ENCODE peak calls at places on chromosome 15, in six cellular contexts. One of them, this sample, is unnamed.

GRCh38 chr15:67186226-67186649 is 68.2 kb downstream of the AAGAB start:
- DNase-seq in MM.1S: no peak
- DNase-seq in fibroblast of lung: no peak
- DNase-seq in bronchial epithelial cell: no peak
- DNase-seq in H1: no peak
- DNase-seq in A549: no peak
- DNase-seq in this sample: peak; percentile 68

GRCh38 chr15:42577514-42578031 is 2.2 kb downstream of the STARD9 start:
- DNase-seq in MM.1S: peak; percentile 76
- DNase-seq in fibroblast of lung: peak; percentile 91
- DNase-seq in bronchial epithelial cell: no peak
- DNase-seq in H1: no peak
- DNase-seq in A549: no peak
- DNase-seq in this sample: peak; percentile 93

GRCh38 chr15:38868326-38869114 is 303.9 kb upstream of the RASGRP1 start:
- DNase-seq in MM.1S: no peak
- DNase-seq in fibroblast of lung: peak; percentile 94
- DNase-seq in bronchial epithelial cell: peak; percentile 97
- DNase-seq in H1: no peak
- DNase-seq in A549: peak; percentile 88
- DNase-seq in this sample: peak; percentile 88

GRCh38 chr15:45664451-45664850 is 29.6 kb downstream of the SQOR start:
- DNase-seq in MM.1S: no peak
- DNase-seq in fibroblast of lung: peak; percentile 42
- DNase-seq in bronchial epithelial cell: no peak
- DNase-seq in H1: no peak
- DNase-seq in A549: no peak
- DNase-seq in this sample: peak; percentile 37

GRCh38 chr15:55654541-55654940 is 66.4 kb upstream of the PYGO1 start:
- DNase-seq in MM.1S: no peak
- DNase-seq in fibroblast of lung: peak; percentile 74
- DNase-seq in bronchial epithelial cell: no peak
- DNase-seq in H1: no peak
- DNase-seq in A549: no peak
- DNase-seq in this sample: peak; percentile 39

GRCh38 chr15:64970696-64971095 is 19.0 kb downstream of the SPG21 start:
- DNase-seq in MM.1S: no peak
- DNase-seq in fibroblast of lung: no peak
- DNase-seq in bronchial epithelial cell: no peak
- DNase-seq in H1: no peak
- DNase-seq in A549: no peak
- DNase-seq in this sample: no peak

GRCh38 chr15:62809106-62809967 is 233.2 kb upstream of the TPM1 start:
- DNase-seq in MM.1S: no peak
- DNase-seq in fibroblast of lung: peak; percentile 74
- DNase-seq in bronchial epithelial cell: peak; percentile 59
- DNase-seq in H1: no peak
- DNase-seq in A549: no peak
- DNase-seq in this sample: peak; percentile 70

GRCh38 chr15:98994892-98995291 is 12.7 kb downstream of the PGPEP1L start:
- DNase-seq in MM.1S: no peak
- DNase-seq in fibroblast of lung: no peak
- DNase-seq in bronchial epithelial cell: no peak
- DNase-seq in H1: no peak
- DNase-seq in A549: no peak
- DNase-seq in this sample: no peak

GRCh38 chr15:62770752-62771151 is 271.8 kb upstream of the TPM1 start:
- DNase-seq in MM.1S: no peak
- DNase-seq in fibroblast of lung: peak; percentile 60
- DNase-seq in bronchial epithelial cell: peak; percentile 88
- DNase-seq in H1: no peak
- DNase-seq in A549: no peak
- DNase-seq in this sample: peak; percentile 76

GRCh38 chr15:62569460-62570404 is 404.6 kb upstream of the C2CD4B start:
- DNase-seq in MM.1S: no peak
- DNase-seq in fibroblast of lung: peak; percentile 94
- DNase-seq in bronchial epithelial cell: peak; percentile 38
- DNase-seq in H1: no peak
- DNase-seq in A549: peak; percentile 79
- DNase-seq in this sample: peak; percentile 74

GRCh38 chr15:95937128-95937528 is 393.4 kb upstream of the NR2F2 start:
- DNase-seq in MM.1S: no peak
- DNase-seq in fibroblast of lung: no peak
- DNase-seq in bronchial epithelial cell: no peak
- DNase-seq in H1: no peak
- DNase-seq in A549: no peak
- DNase-seq in this sample: peak; percentile 31

GRCh38 chr15:46266691-46267090 is 631.9 kb downstream of the SQOR start:
- DNase-seq in MM.1S: no peak
- DNase-seq in fibroblast of lung: no peak
- DNase-seq in bronchial epithelial cell: no peak
- DNase-seq in H1: no peak
- DNase-seq in A549: no peak
- DNase-seq in this sample: no peak

GRCh38 chr15:52417501-52417900 is 111.2 kb downstream of the MYO5A start:
- DNase-seq in MM.1S: no peak
- DNase-seq in fibroblast of lung: peak; percentile 51
- DNase-seq in bronchial epithelial cell: peak; percentile 8
- DNase-seq in H1: no peak
- DNase-seq in A549: no peak
- DNase-seq in this sample: peak; percentile 57

GRCh38 chr15:94451461-94451860 is 220.1 kb downstream of the MCTP2 start:
- DNase-seq in MM.1S: no peak
- DNase-seq in fibroblast of lung: peak; percentile 1
- DNase-seq in bronchial epithelial cell: peak; percentile 93
- DNase-seq in H1: no peak
- DNase-seq in A549: no peak
- DNase-seq in this sample: no peak

GRCh38 chr15:35399901-35400300 is 146.1 kb downstream of the DPH6 start:
- DNase-seq in MM.1S: no peak
- DNase-seq in fibroblast of lung: no peak
- DNase-seq in bronchial epithelial cell: no peak
- DNase-seq in H1: no peak
- DNase-seq in A549: no peak
- DNase-seq in this sample: peak; percentile 5

GRCh38 chr15:87144775-87145174 is 1065.1 kb downstream of the AGBL1 start:
- DNase-seq in MM.1S: no peak
- DNase-seq in fibroblast of lung: peak; percentile 15
- DNase-seq in bronchial epithelial cell: no peak
- DNase-seq in H1: no peak
- DNase-seq in A549: no peak
- DNase-seq in this sample: peak; percentile 82

GRCh38 chr15:77497108-77497737 is 76.5 kb downstream of the HMG20A start:
- DNase-seq in MM.1S: no peak
- DNase-seq in fibroblast of lung: peak; percentile 59
- DNase-seq in bronchial epithelial cell: no peak
- DNase-seq in H1: peak; percentile 74
- DNase-seq in A549: no peak
- DNase-seq in this sample: peak; percentile 91

GRCh38 chr15:85125056-85125661 is 143.5 kb downstream of the PDE8A start:
- DNase-seq in MM.1S: no peak
- DNase-seq in fibroblast of lung: peak; percentile 61
- DNase-seq in bronchial epithelial cell: peak; percentile 68
- DNase-seq in H1: no peak
- DNase-seq in A549: no peak
- DNase-seq in this sample: peak; percentile 49

GRCh38 chr15:100211855-100212850 is 129.6 kb downstream of the ADAMTS17 start:
- DNase-seq in MM.1S: no peak
- DNase-seq in fibroblast of lung: no peak
- DNase-seq in bronchial epithelial cell: peak; percentile 15
- DNase-seq in H1: no peak
- DNase-seq in A549: no peak
- DNase-seq in this sample: no peak

GRCh38 chr15:42134617-42135243 is 21.7 kb downstream of the PLA2G4F start:
- DNase-seq in MM.1S: no peak
- DNase-seq in fibroblast of lung: no peak
- DNase-seq in bronchial epithelial cell: no peak
- DNase-seq in H1: peak; percentile 22
- DNase-seq in A549: no peak
- DNase-seq in this sample: no peak

GRCh38 chr15:60580650-60581415 is 101.9 kb upstream of the ICE2 start:
- DNase-seq in MM.1S: no peak
- DNase-seq in fibroblast of lung: no peak
- DNase-seq in bronchial epithelial cell: no peak
- DNase-seq in H1: no peak
- DNase-seq in A549: no peak
- DNase-seq in this sample: no peak

GRCh38 chr15:78162038-78162437 is 12.9 kb downstream of the IDH3A start:
- DNase-seq in MM.1S: no peak
- DNase-seq in fibroblast of lung: no peak
- DNase-seq in bronchial epithelial cell: no peak
- DNase-seq in H1: no peak
- DNase-seq in A549: no peak
- DNase-seq in this sample: no peak

GRCh38 chr15:39744334-39745103 is 38.1 kb downstream of the FSIP1 start:
- DNase-seq in MM.1S: no peak
- DNase-seq in fibroblast of lung: no peak
- DNase-seq in bronchial epithelial cell: no peak
- DNase-seq in H1: no peak
- DNase-seq in A549: no peak
- DNase-seq in this sample: no peak

GRCh38 chr15:65054333-65055200 is 9.4 kb downstream of the SLC51B start:
- DNase-seq in MM.1S: peak; percentile 67
- DNase-seq in fibroblast of lung: peak; percentile 73
- DNase-seq in bronchial epithelial cell: peak; percentile 34
- DNase-seq in H1: peak; percentile 88
- DNase-seq in A549: peak; percentile 93
- DNase-seq in this sample: peak; percentile 71

GRCh38 chr15:26838742-26839460 is 28.0 kb upstream of the GABRA5 start:
- DNase-seq in MM.1S: no peak
- DNase-seq in fibroblast of lung: no peak
- DNase-seq in bronchial epithelial cell: no peak
- DNase-seq in H1: peak; percentile 89
- DNase-seq in A549: peak; percentile 62
- DNase-seq in this sample: no peak
- H3K4me3 ChIP-seq in MM.1S: no peak overlapping the region
- H3K4me3 ChIP-seq in fibroblast of lung: no peak overlapping the region
- H3K4me3 ChIP-seq in bronchial epithelial cell: no peak overlapping the region
- H3K4me3 ChIP-seq in H1: no peak overlapping the region
- H3K4me3 ChIP-seq in A549: no peak overlapping the region
- H3K4me3 ChIP-seq in this sample: no peak overlapping the region

GRCh38 chr15:48112242-48112641 is 8.5 kb upstream of the SLC24A5 start:
- DNase-seq in MM.1S: no peak
- DNase-seq in fibroblast of lung: peak; percentile 49
- DNase-seq in bronchial epithelial cell: peak; percentile 45
- DNase-seq in H1: peak; percentile 57
- DNase-seq in A549: no peak
- DNase-seq in this sample: peak; percentile 32
- TF ChIP-seq CTCF in MM.1S: peak; percentile 20
- TF ChIP-seq CTCF in fibroblast of lung: peak; percentile 62
- TF ChIP-seq CTCF in bronchial epithelial cell: peak; percentile 71
- TF ChIP-seq CTCF in H1: peak; percentile 84
- TF ChIP-seq CTCF in A549: peak; percentile 14
- TF ChIP-seq CTCF in this sample: peak; percentile 53

DNA sequence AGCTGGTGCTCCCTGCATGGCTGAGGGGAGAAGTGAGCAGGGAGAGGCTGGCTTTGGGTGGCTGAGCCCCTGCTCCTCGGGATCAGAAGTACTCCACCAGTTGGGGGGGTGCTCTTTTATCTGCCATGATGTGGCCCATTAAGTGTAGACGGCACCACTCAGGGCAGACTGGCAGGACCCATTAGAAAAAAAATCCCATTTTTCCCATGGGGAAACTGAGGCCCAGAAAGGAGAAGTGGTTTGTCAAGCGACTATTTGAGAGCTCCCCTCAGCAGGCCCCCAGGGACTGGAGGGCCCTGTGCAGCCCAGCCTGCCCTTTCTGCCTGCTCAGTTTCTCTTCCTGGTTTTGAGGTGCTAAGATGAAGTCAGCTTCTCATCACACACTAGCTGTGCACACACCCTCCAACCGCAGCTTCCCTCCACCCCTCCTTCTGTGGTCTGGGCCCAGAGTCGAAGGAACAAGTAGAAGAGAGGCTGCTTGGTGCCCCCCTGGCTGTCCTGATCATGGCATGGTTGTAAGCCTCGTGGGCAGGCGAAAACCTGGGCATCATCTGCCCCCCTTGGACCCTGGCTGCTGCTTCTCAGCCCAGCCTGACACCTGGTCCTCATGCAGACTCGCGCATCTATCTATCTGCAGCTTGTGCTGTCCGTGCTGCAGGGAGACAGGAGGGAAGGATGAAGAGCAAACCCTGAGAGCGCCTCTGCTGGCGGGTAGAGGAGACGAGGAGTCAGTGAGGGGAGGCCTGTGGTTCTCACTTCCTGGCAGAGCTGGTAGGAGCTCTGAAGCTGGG is 5.6 kb downstream of the CSK start:
- DNase-seq in MM.1S: peak; percentile 92
- DNase-seq in fibroblast of lung: peak; percentile 65
- DNase-seq in bronchial epithelial cell: peak; percentile 58
- DNase-seq in H1: peak; percentile 71
- DNase-seq in A549: peak; percentile 84
- DNase-seq in this sample: peak; percentile 54
- H3K4me3 ChIP-seq in MM.1S: peak overlapping the region; percentile 57
- H3K4me3 ChIP-seq in fibroblast of lung: no peak overlapping the region
- H3K4me3 ChIP-seq in bronchial epithelial cell: no peak overlapping the region
- H3K4me3 ChIP-seq in H1: no peak overlapping the region
- H3K4me3 ChIP-seq in A549: no peak overlapping the region
- H3K4me3 ChIP-seq in this sample: no peak overlapping the region

GRCh38 chr15:57085267-57085666 is 166.8 kb downstream of the TCF12 start:
- DNase-seq in MM.1S: no peak
- DNase-seq in fibroblast of lung: no peak
- DNase-seq in bronchial epithelial cell: peak; percentile 77
- DNase-seq in H1: no peak
- DNase-seq in A549: no peak
- DNase-seq in this sample: no peak

GRCh38 chr15:57084178-57084577 is 165.7 kb downstream of the TCF12 start:
- DNase-seq in MM.1S: no peak
- DNase-seq in fibroblast of lung: peak; percentile 46
- DNase-seq in bronchial epithelial cell: no peak
- DNase-seq in H1: no peak
- DNase-seq in A549: no peak
- DNase-seq in this sample: no peak

GRCh38 chr15:57079446-57079845 is 161.0 kb downstream of the TCF12 start:
- DNase-seq in MM.1S: peak; percentile 13
- DNase-seq in fibroblast of lung: no peak
- DNase-seq in bronchial epithelial cell: no peak
- DNase-seq in H1: no peak
- DNase-seq in A549: no peak
- DNase-seq in this sample: no peak

DNA sequence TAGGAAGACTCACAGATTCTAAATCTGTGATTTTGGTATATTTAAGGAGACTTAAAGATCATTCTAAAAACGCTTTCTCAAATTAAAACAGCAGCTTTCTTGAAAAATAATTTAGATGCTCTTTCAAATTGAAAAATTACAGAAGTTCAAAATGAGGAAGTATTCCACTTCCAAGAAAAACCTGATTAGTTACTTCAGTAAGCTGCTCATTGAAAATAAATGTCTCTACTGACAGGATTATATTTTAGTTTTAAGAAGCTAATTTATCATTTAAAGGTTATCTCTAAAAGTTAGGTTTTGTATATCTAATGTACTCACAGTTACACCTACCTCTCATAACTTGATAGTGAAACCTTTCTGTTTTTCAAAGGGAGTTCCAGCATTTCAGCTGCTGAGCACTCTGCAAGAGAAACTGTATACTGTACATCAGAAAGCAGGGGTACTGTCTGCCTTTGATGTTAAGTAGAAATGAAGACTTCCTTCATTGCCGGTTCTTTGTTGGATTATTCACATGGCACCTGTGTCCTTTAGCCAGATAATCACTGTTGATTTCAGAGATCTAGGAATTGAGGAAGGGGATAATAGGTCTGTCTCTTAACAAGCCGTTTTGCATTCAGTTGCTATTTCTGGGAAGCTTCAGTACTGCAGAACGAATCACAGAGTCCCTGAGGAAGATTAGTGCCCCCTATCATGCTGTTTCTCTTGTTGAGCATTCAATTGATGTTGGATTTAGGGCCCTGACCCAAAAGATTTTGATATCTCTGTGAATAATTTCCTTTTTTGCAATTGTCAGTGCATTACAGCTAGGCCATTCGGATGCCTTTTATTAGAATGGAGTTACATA is 161.7 kb downstream of the TCF12 start:
- DNase-seq in MM.1S: peak; percentile 54
- DNase-seq in fibroblast of lung: no peak
- DNase-seq in bronchial epithelial cell: no peak
- DNase-seq in H1: no peak
- DNase-seq in A549: no peak
- DNase-seq in this sample: no peak
- TF ChIP-seq CTCF in MM.1S: no peak
- TF ChIP-seq CTCF in fibroblast of lung: no peak
- TF ChIP-seq CTCF in bronchial epithelial cell: no peak
- TF ChIP-seq CTCF in H1: peak; percentile 23
- TF ChIP-seq CTCF in A549: no peak
- TF ChIP-seq CTCF in this sample: no peak

This sample was measured in fibroblast of the aortic adventitia.